ENCODE peak calls at places on chromosome 20, in ten cellular contexts. Y, M, A, P, T, U, E, V, C and F are unnamed samples.

GRCh38 chr20:57290178-57290484 is 23.7 kb upstream of the BMP7 start:
- DNase-seq in Y (no peak), M (no peak), A (no peak), P (no peak), T (no peak), U (no peak), E (no peak), V (no peak), C (no peak), F (no peak)

GRCh38 chr20:21607971-21608735 is 94.3 kb upstream of the NKX2-2 start:
- DNase-seq in Y (no peak), M (no peak), A (no peak), P (no peak), T (no peak), U (no peak), E (peak), V (no peak), C (peak), F (no peak)

GRCh38 chr20:31811796-31812728 is 7.1 kb upstream of the MYLK2 start:
- DNase-seq in Y (no peak), M (peak), A (peak), P (no peak), T (no peak), U (peak), E (no peak), V (no peak), C (no peak), F (peak)

GRCh38 chr20:37943033-37943432 is 40.1 kb downstream of the VSTM2L start:
- DNase-seq in Y (no peak), M (no peak), A (no peak), P (no peak), T (no peak), U (no peak), E (no peak), V (no peak), C (no peak), F (no peak)

GRCh38 chr20:36170542-36171215 is 16.1 kb downstream of the EPB41L1 start:
- DNase-seq in Y (no peak), M (no peak), A (no peak), P (no peak), T (no peak), U (no peak), E (no peak), V (no peak), C (no peak), F (no peak)

GRCh38 chr20:56626367-56627121 is 2.6 kb upstream of the TFAP2C start:
- DNase-seq in Y (no peak), M (peak), A (no peak), P (peak), T (no peak), U (peak), E (no peak), V (no peak), C (no peak), F (peak)

GRCh38 chr20:48767269-48767960 is 60.4 kb downstream of the PREX1 start:
- DNase-seq in Y (no peak), M (no peak), A (no peak), P (peak), T (peak), U (no peak), E (no peak), V (no peak), C (no peak), F (no peak)

GRCh38 chr20:31538327-31538726 is 24.1 kb downstream of the HM13 start:
- DNase-seq in Y (no peak), M (no peak), A (no peak), P (no peak), T (no peak), U (no peak), E (no peak), V (no peak), C (no peak), F (no peak)